ENCODE peak calls at places on chromosome 16, in eight cellular contexts. S is stimulated activated effector memory CD8-positive, alpha-beta T cell treated with anti-CD3 and anti-CD28 coated beads, Interleukin-12 subunit alpha, Interleukin-12 subunit beta, amount 100 ng/mL, for 72 hours; B is activated CD4-positive, alpha-beta T cell treated with anti-CD3 and anti-CD28 coated beads for 24 hours; A is naive B cell; G is A673; O is neural progenitor cell; M is mesendoderm; C is dorsolateral prefrontal cortex. Z is an unnamed sample.

GRCh38 chr16:17370233-17371013 is 100.3 kb downstream of the XYLT1 start:
- DNase-seq in S (peak), B (no peak), A (no peak), G (no peak), O (no peak), M (no peak), C (no peak), Z (no peak)

GRCh38 chr16:72530434-72530833 is 358.5 kb upstream of the PMFBP1 start:
- DNase-seq in S (no peak), B (no peak), A (no peak), G (peak), O (no peak), M (peak), C (no peak), Z (no peak)

GRCh38 chr16:23304620-23305019 is 2.5 kb downstream of the SCNN1B start:
- DNase-seq in S (no peak), B (no peak), A (no peak), G (no peak), O (no peak), M (no peak), C (no peak), Z (no peak)

GRCh38 chr16:80666378-80667257 is 125.8 kb downstream of the DYNLRB2 start:
- DNase-seq in S (no peak), B (no peak), A (no peak), G (no peak), O (peak), M (peak), C (no peak), Z (no peak)

GRCh38 chr16:53991181-53992056 is 287.5 kb downstream of the FTO start:
- DNase-seq in S (no peak), B (no peak), A (no peak), G (no peak), O (peak), M (peak), C (no peak), Z (no peak)

GRCh38 chr16:75250089-75250808 is 1.2 kb downstream of the BCAR1 start:
- DNase-seq in S (no peak), B (no peak), A (no peak), G (no peak), O (no peak), M (no peak), C (no peak), Z (no peak)

GRCh38 chr16:75264531-75264998 is 13.1 kb upstream of the BCAR1 start:
- DNase-seq in S (no peak), B (no peak), A (no peak), G (no peak), O (no peak), M (no peak), C (no peak), Z (no peak)

GRCh38 chr16:7436306-7436705 is 103.7 kb downstream of the RBFOX1 start:
- DNase-seq in S (no peak), B (no peak), A (no peak), G (no peak), O (no peak), M (no peak), C (no peak), Z (no peak)

GRCh38 chr16:66935319-66936011 is at the start of gene CES2:
- DNase-seq in S (no peak), B (no peak), A (no peak), G (no peak), O (no peak), M (no peak), C (no peak), Z (no peak)

GRCh38 chr16:50298075-50298460 is 31.7 kb downstream of the ADCY7 start:
- DNase-seq in S (no peak), B (no peak), A (no peak), G (no peak), O (no peak), M (no peak), C (no peak), Z (no peak)

GRCh38 chr16:50584033-50584722 is 36.0 kb downstream of the NKD1 start:
- DNase-seq in S (no peak), B (no peak), A (peak), G (no peak), O (no peak), M (peak), C (no peak), Z (no peak)

GRCh38 chr16:24013733-24014645 is 178.2 kb downstream of the PRKCB start:
- DNase-seq in S (peak), B (peak), A (peak), G (peak), O (no peak), M (no peak), C (no peak), Z (peak)

GRCh38 chr16:19113577-19114358 is at the start of gene ITPRIPL2:
- DNase-seq in S (peak), B (no peak), A (no peak), G (peak), O (peak), M (peak), C (peak), Z (no peak)

GRCh38 chr16:56874800-56875199 is 9.8 kb downstream of the SLC12A3 start:
- DNase-seq in S (no peak), B (no peak), A (no peak), G (no peak), O (no peak), M (peak), C (no peak), Z (no peak)

GRCh38 chr16:57067347-57067746 is 25.0 kb upstream of the CPNE2 start:
- DNase-seq in S (no peak), B (no peak), A (no peak), G (no peak), O (no peak), M (no peak), C (no peak), Z (no peak)

GRCh38 chr16:57618306-57619132 is 9.9 kb upstream of the ADGRG1 start:
- DNase-seq in S (no peak), B (no peak), A (no peak), G (no peak), O (no peak), M (no peak), C (peak), Z (no peak)

GRCh38 chr16:797120-797420 is 3.5 kb downstream of the GNG13 start:
- DNase-seq in S (no peak), B (no peak), A (no peak), G (no peak), O (no peak), M (peak), C (no peak), Z (no peak)

GRCh38 chr16:65119905-65120341 is 1.9 kb downstream of the CDH11 start:
- DNase-seq in S (no peak), B (no peak), A (no peak), G (peak), O (peak), M (peak), C (peak), Z (no peak)

GRCh38 chr16:66472961-66473610 is 46.0 kb downstream of the BEAN1 start:
- DNase-seq in S (no peak), B (no peak), A (no peak), G (peak), O (no peak), M (no peak), C (no peak), Z (no peak)

GRCh38 chr16:19138601-19139000 is 24.8 kb downstream of the ITPRIPL2 start:
- DNase-seq in S (no peak), B (no peak), A (no peak), G (peak), O (no peak), M (peak), C (no peak), Z (peak)

GRCh38 chr16:997440-998051 is 16.0 kb downstream of the SOX8 start:
- DNase-seq in S (no peak), B (peak), A (no peak), G (peak), O (peak), M (peak), C (no peak), Z (no peak)